ENCODE peak calls at places on chromosome 1, in nine cellular contexts. W is NCI-H2171 treated with DMSO at 0.1 percent for 48 hours, R is germinal center, F is A549, L is SK-MEL-5, C is GF-D8, I is transverse colon, J is LHCN-M2, G is anterior cingulate cortex. S is an unnamed sample.

GRCh38 chr1:162020145-162020544 is 3.5 kb downstream of the OLFML2B start:
- DNase-seq in W (no peak), R (no peak), F (no peak), L (no peak), C (no peak), I (no peak), J (peak), G (no peak), S (no peak)

GRCh38 chr1:174262747-174263241 is 103.5 kb downstream of the RABGAP1L start:
- DNase-seq in W (peak), R (peak), F (peak), L (peak), C (peak), I (no peak), J (peak), G (peak), S (peak)

GRCh38 chr1:99662581-99663208 is 16.8 kb downstream of the PALMD start:
- DNase-seq in W (no peak), R (no peak), F (peak), L (peak), C (no peak), I (peak), J (peak), G (no peak), S (no peak)

GRCh38 chr1:218496561-218496960 is 151.4 kb downstream of the TGFB2 start:
- DNase-seq in W (no peak), R (no peak), F (peak), L (peak), C (no peak), I (no peak), J (peak), G (no peak), S (no peak)

GRCh38 chr1:17671314-17671705 is 83.8 kb upstream of the ACTL8 start:
- DNase-seq in W (no peak), R (no peak), F (no peak), L (no peak), C (no peak), I (no peak), J (no peak), G (no peak), S (no peak)

GRCh38 chr1:3530086-3530930 is 75.8 kb downstream of the ARHGEF16 start:
- DNase-seq in W (peak), R (no peak), F (no peak), L (no peak), C (no peak), I (peak), J (no peak), G (no peak), S (no peak)

GRCh38 chr1:90007979-90008404 is 13.1 kb downstream of the ZNF326 start:
- DNase-seq in W (no peak), R (no peak), F (no peak), L (no peak), C (no peak), I (no peak), J (no peak), G (no peak), S (no peak)

GRCh38 chr1:171881466-171881865 is 40.2 kb downstream of the DNM3 start:
- DNase-seq in W (no peak), R (no peak), F (no peak), L (no peak), C (no peak), I (peak), J (no peak), G (no peak), S (no peak)

GRCh38 chr1:39238476-39238875 is 34.0 kb downstream of the MACF1 start:
- DNase-seq in W (no peak), R (no peak), F (no peak), L (peak), C (no peak), I (no peak), J (peak), G (peak), S (no peak)

GRCh38 chr1:53442297-53442696 is 16.9 kb upstream of the DMRTB1 start:
- DNase-seq in W (no peak), R (no peak), F (no peak), L (peak), C (no peak), I (no peak), J (peak), G (no peak), S (no peak)

GRCh38 chr1:239814306-239814881 is 277.3 kb upstream of the FMN2 start:
- DNase-seq in W (no peak), R (no peak), F (peak), L (peak), C (no peak), I (no peak), J (peak), G (peak), S (no peak)

GRCh38 chr1:156908541-156908940 is 11.9 kb upstream of the LRRC71 start:
- DNase-seq in W (no peak), R (no peak), F (no peak), L (no peak), C (no peak), I (no peak), J (no peak), G (no peak), S (no peak)

S was measured in K562.